ENCODE peak calls at places on chromosomes 11 and 22, in five cellular contexts. L, R, B, Q and F are unnamed samples.

GRCh38 chr11:62466444-62466843 is 47.6 kb downstream of the SCGB1A1 start:
- DNase-seq in L (no peak), R (no peak), B (no peak), Q (no peak), F (no peak)

GRCh38 chr11:13169709-13170108 is 107.9 kb upstream of the BMAL1 start:
- DNase-seq in L (no peak), R (peak), B (no peak), Q (no peak), F (no peak)

GRCh38 chr22:45478108-45478771 is 24.4 kb upstream of the FBLN1 start:
- DNase-seq in L (no peak), R (no peak), B (no peak), Q (no peak), F (no peak)

GRCh38 chr11:95361180-95361579 is 130.2 kb upstream of the SESN3 start:
- DNase-seq in L (no peak), R (no peak), B (no peak), Q (no peak), F (no peak)

GRCh38 chr11:70028147-70028855 is 49.8 kb upstream of the ANO1 start:
- DNase-seq in L (no peak), R (no peak), B (no peak), Q (no peak), F (no peak)

GRCh38 chr22:29171721-29172120 is 34.0 kb upstream of the EMID1 start:
- DNase-seq in L (no peak), R (no peak), B (no peak), Q (no peak), F (no peak)

GRCh38 chr11:62438641-62439040 is 19.8 kb downstream of the SCGB1A1 start:
- DNase-seq in L (no peak), R (no peak), B (no peak), Q (no peak), F (no peak)

GRCh38 chr22:44391026-44391425 is 78.3 kb upstream of the SHISAL1 start:
- DNase-seq in L (no peak), R (no peak), B (no peak), Q (no peak), F (no peak)

GRCh38 chr11:45333506-45333971 is 47.4 kb upstream of the SYT13 start:
- DNase-seq in L (no peak), R (peak), B (peak), Q (peak), F (no peak)

GRCh38 chr22:38941488-38941987 is 15.9 kb upstream of the APOBEC3A start:
- DNase-seq in L (no peak), R (peak), B (no peak), Q (no peak), F (peak)

GRCh38 chr22:26853071-26853470 is 195.7 kb downstream of the MIAT start:
- DNase-seq in L (no peak), R (no peak), B (no peak), Q (no peak), F (no peak)

GRCh38 chr11:70490723-70491558 is 92.6 kb downstream of the CTTN start:
- DNase-seq in L (no peak), R (no peak), B (no peak), Q (no peak), F (no peak)

GRCh38 chr22:19715286-19715939 is 1.1 kb downstream of the SEPTIN5 start:
- DNase-seq in L (no peak), R (no peak), B (no peak), Q (no peak), F (no peak)

GRCh38 chr22:19713650-19714319 is 518 bp upstream of the SEPTIN5 start:
- DNase-seq in L (no peak), R (no peak), B (no peak), Q (peak), F (no peak)

GRCh38 chr11:129023968-129024676 is 81.5 kb upstream of the TP53AIP1 start:
- DNase-seq in L (peak), R (peak), B (no peak), Q (no peak), F (no peak)

GRCh38 chr22:17924735-17925727 is 99.3 kb downstream of the MICAL3 start:
- DNase-seq in L (no peak), R (no peak), B (no peak), Q (no peak), F (no peak)

GRCh38 chr11:118789501-118790356 is 1.2 kb downstream of the DDX6 start:
- DNase-seq in L (peak), R (no peak), B (no peak), Q (no peak), F (no peak)

GRCh38 chr11:110912437-110912836 is 200.2 kb upstream of the ARHGAP20 start:
- DNase-seq in L (no peak), R (no peak), B (no peak), Q (no peak), F (no peak)

GRCh38 chr11:125423247-125423849 is 72.7 kb downstream of the FEZ1 start:
- DNase-seq in L (no peak), R (no peak), B (no peak), Q (no peak), F (no peak)
- TF ChIP-seq CTCF in L (no peak), R (no peak), B (no peak), Q (no peak), F (no peak)

GRCh38 chr22:49433044-49433443 is 394.6 kb downstream of the BRD1 start:
- DNase-seq in L (no peak), R (no peak), B (no peak), Q (no peak), F (no peak)

GRCh38 chr22:49435596-49435995 is 392.1 kb downstream of the BRD1 start:
- DNase-seq in L (no peak), R (no peak), B (no peak), Q (no peak), F (no peak)

GRCh38 chr22:49436056-49436455 is 391.6 kb downstream of the BRD1 start:
- DNase-seq in L (no peak), R (no peak), B (no peak), Q (no peak), F (no peak)

GRCh38 chr22:49432211-49432905 is 395.3 kb downstream of the BRD1 start:
- DNase-seq in L (no peak), R (no peak), B (no peak), Q (no peak), F (no peak)

GRCh38 chr22:49433717-49434611 is 393.7 kb downstream of the BRD1 start:
- DNase-seq in L (no peak), R (no peak), B (no peak), Q (no peak), F (no peak)
- TF ChIP-seq CTCF in L (no peak), R (no peak), B (no peak), Q (no peak), F (no peak)

DNA sequence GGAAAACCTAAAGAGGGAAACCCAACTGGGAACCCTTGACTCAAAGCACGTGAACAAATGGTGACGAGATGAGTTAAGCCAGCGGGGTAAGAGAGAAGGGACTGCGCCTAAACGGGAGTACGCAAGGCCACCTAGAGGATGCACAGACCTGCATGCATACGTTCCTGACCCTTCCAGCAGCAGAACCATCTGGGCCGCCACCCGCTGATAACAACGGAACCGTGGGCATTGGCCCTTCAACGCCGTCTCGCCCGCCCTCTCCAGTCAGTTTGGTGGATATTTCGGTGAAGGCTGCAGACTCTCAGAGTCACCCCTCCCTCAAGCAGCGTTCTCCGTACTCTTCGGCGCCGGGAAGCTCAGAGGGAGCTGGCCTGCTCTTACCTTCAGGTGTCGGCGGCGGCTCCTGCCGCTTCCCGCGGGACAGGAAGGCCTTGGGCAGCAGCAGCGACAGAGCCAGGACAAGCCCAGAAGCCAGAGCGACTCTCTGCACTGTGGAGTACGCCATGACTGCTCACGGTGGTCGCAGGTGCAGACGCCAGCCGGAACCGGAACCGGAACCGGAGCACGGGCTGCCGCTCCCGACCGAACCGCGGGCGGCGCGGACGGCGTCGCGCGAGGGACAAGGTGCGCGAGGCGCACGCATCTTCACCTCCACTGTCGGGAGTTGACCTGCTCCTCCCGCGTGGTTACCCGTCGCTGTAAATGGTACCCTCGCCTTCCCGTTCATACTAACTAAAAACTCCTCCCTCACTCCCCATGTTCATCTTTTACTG is at the start of gene RIC3:
- DNase-seq in L (no peak), R (peak), B (peak), Q (peak), F (peak)
- TF ChIP-seq CTCF in L (no peak), R (no peak), B (no peak), Q (no peak), F (no peak)

GRCh38 chr22:43142881-43143562 is at the start of gene MCAT:
- DNase-seq in L (peak), R (peak), B (peak), Q (peak), F (peak)
- TF ChIP-seq CTCF in L (no peak), R (no peak), B (no peak), Q (no peak), F (no peak)

DNA sequence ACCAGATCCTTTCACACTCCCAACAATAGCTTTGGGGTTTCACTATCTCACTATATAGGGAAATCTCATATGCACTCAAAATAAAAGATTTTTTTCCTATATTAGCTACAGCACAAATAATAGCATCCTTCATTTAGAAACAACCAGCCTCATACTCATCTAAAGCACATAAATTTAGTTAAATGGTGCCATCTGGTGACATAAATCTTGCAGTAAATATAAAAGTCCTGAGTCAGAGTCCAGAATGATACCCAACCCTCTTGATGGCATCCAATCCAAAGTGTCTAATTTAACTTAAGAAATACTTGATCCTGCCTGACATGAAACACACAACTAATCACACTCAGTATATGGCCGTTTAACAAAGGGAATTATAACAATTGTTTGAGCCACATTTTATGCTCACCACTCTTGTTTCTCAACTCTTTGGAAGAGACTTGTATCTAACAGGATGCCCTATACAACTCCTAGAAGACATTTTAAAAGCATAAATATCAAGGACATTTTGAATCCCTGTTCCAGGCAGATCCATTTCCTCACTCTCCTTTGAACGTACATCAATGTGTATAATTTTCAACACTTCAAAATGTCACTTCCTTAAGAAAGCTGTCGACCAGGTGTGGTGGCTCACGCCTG is 36.2 kb downstream of the DLG2 start:
- DNase-seq in L (no peak), R (no peak), B (no peak), Q (no peak), F (no peak)
- TF ChIP-seq CTCF in L (no peak), R (no peak), B (peak), Q (no peak), F (no peak)